ENCODE peak calls at places on chromosomes 6 and 20, in six cellular contexts. X is uterus, G is colonic mucosa, T is fibroblast of lung, L is lower lobe of right lung, F is sigmoid colon. D is an unnamed sample.

GRCh38 chr6:113211185-113211584 is 646.0 kb upstream of the MARCKS start:
- DNase-seq in X (no peak), G (no peak), T (peak), L (no peak), F (no peak), D (no peak)

GRCh38 chr6:11929451-11929850 is 82.7 kb upstream of the HIVEP1 start:
- DNase-seq in X (no peak), G (no peak), T (no peak), L (no peak), F (no peak), D (no peak)

GRCh38 chr6:54747955-54748354 is 98.6 kb upstream of the FAM83B start:
- DNase-seq in X (no peak), G (no peak), T (no peak), L (no peak), F (no peak), D (no peak)

GRCh38 chr6:84449220-84449619 is 221.8 kb upstream of the CEP162 start:
- DNase-seq in X (no peak), G (no peak), T (peak), L (no peak), F (no peak), D (no peak)

GRCh38 chr6:27517928-27518787 is 45.3 kb upstream of the ZNF184 start:
- DNase-seq in X (no peak), G (peak), T (no peak), L (no peak), F (no peak), D (no peak)

GRCh38 chr20:45725134-45725533 is 3.0 kb downstream of the SPINT4 start:
- DNase-seq in X (no peak), G (no peak), T (no peak), L (no peak), F (no peak), D (no peak)

GRCh38 chr20:10716855-10717254 is 43.1 kb upstream of the JAG1 start:
- DNase-seq in X (no peak), G (no peak), T (peak), L (no peak), F (no peak), D (no peak)

GRCh38 chr6:328924-329323 is 36.6 kb downstream of the DUSP22 start:
- DNase-seq in X (no peak), G (no peak), T (no peak), L (no peak), F (peak), D (peak)

GRCh38 chr6:3750324-3751018 is 1.0 kb downstream of the PXDC1 start:
- DNase-seq in X (peak), G (peak), T (peak), L (peak), F (peak), D (no peak)

GRCh38 chr20:48371211-48371610 is 456.6 kb downstream of the PREX1 start:
- DNase-seq in X (no peak), G (no peak), T (no peak), L (no peak), F (no peak), D (no peak)

GRCh38 chr20:61967300-61967699 is 98.4 kb downstream of the TAF4 start:
- DNase-seq in X (no peak), G (no peak), T (no peak), L (no peak), F (peak), D (peak)

GRCh38 chr20:40814328-40814960 is 125.4 kb upstream of the MAFB start:
- DNase-seq in X (no peak), G (no peak), T (no peak), L (no peak), F (no peak), D (peak)

GRCh38 chr6:15493437-15494168 is 169.2 kb downstream of the DTNBP1 start:
- DNase-seq in X (no peak), G (no peak), T (peak), L (no peak), F (no peak), D (no peak)

GRCh38 chr6:135880066-135880972 is 28.8 kb downstream of the PDE7B start:
- DNase-seq in X (no peak), G (peak), T (peak), L (no peak), F (no peak), D (no peak)

GRCh38 chr20:48822879-48823385 is 4.9 kb downstream of the PREX1 start:
- DNase-seq in X (no peak), G (no peak), T (no peak), L (no peak), F (no peak), D (no peak)

GRCh38 chr6:93040375-93040774 is 379.0 kb downstream of the EPHA7 start:
- DNase-seq in X (no peak), G (no peak), T (peak), L (no peak), F (no peak), D (no peak)

GRCh38 chr6:17042422-17043147 is 59.3 kb upstream of the STMND1 start:
- DNase-seq in X (no peak), G (peak), T (peak), L (no peak), F (no peak), D (no peak)

GRCh38 chr6:52285174-52286068 is 879 bp upstream of the MCM3 start:
- DNase-seq in X (no peak), G (no peak), T (no peak), L (no peak), F (no peak), D (no peak)

GRCh38 chr6:5968817-5969726 is 37.7 kb downstream of the NRN1 start:
- DNase-seq in X (no peak), G (no peak), T (peak), L (peak), F (no peak), D (no peak)

GRCh38 chr6:6221829-6222535 is 98.5 kb downstream of the F13A1 start:
- DNase-seq in X (no peak), G (peak), T (no peak), L (no peak), F (no peak), D (no peak)

GRCh38 chr20:38113401-38114325 is 51.4 kb downstream of the TGM2 start:
- DNase-seq in X (no peak), G (peak), T (no peak), L (no peak), F (no peak), D (peak)

GRCh38 chr20:38601216-38602184 is at the start of gene ARHGAP40:
- DNase-seq in X (no peak), G (no peak), T (peak), L (peak), F (no peak), D (peak)

GRCh38 chr6:41653642-41654432 is 15.6 kb downstream of the MDFI start:
- DNase-seq in X (no peak), G (no peak), T (no peak), L (peak), F (no peak), D (no peak)

GRCh38 chr20:23147964-23148720 is 62.0 kb upstream of the CD93 start:
- DNase-seq in X (no peak), G (peak), T (peak), L (peak), F (peak), D (peak)

GRCh38 chr20:63553933-63554290 is at the start of gene FNDC11:
- DNase-seq in X (peak), G (no peak), T (no peak), L (peak), F (no peak), D (no peak)

GRCh38 chr6:138107752-138108592 is 753 bp upstream of the PERP start:
- DNase-seq in X (no peak), G (peak), T (no peak), L (no peak), F (no peak), D (no peak)

GRCh38 chr20:36754656-36755222 is 8.8 kb upstream of the NDRG3 start:
- DNase-seq in X (peak), G (peak), T (peak), L (no peak), F (peak), D (peak)

GRCh38 chr20:62051901-62052255 is 13.8 kb downstream of the TAF4 start:
- DNase-seq in X (no peak), G (no peak), T (no peak), L (peak), F (no peak), D (peak)

GRCh38 chr20:47610247-47610944 is 108.7 kb downstream of the NCOA3 start:
- DNase-seq in X (no peak), G (no peak), T (peak), L (no peak), F (peak), D (no peak)

GRCh38 chr20:63942250-63943006 is 13.8 kb downstream of the UCKL1 start:
- DNase-seq in X (no peak), G (peak), T (peak), L (peak), F (peak), D (peak)

GRCh38 chr20:1817577-1818211 is 77.5 kb upstream of the SIRPA start:
- DNase-seq in X (no peak), G (no peak), T (no peak), L (no peak), F (no peak), D (no peak)

GRCh38 chr6:66210964-66211363 is 503.9 kb upstream of the EYS start:
- DNase-seq in X (no peak), G (no peak), T (no peak), L (no peak), F (no peak), D (no peak)

GRCh38 chr6:109291893-109292292 is 90.4 kb downstream of the CD164 start:
- DNase-seq in X (no peak), G (no peak), T (no peak), L (no peak), F (no peak), D (no peak)
- H3K4me3 ChIP-seq in X (no peak), G (no peak), T (no peak), L (no peak), F (no peak), D (no peak)

GRCh38 chr6:158069800-158070195 is 88.1 kb downstream of the SYNJ2 start:
- DNase-seq in X (no peak), G (no peak), T (peak), L (no peak), F (no peak), D (no peak)

GRCh38 chr6:158067436-158068015 is 85.9 kb downstream of the SYNJ2 start:
- DNase-seq in X (no peak), G (no peak), T (no peak), L (no peak), F (peak), D (no peak)

GRCh38 chr6:158068156-158068892 is 86.7 kb downstream of the SYNJ2 start:
- DNase-seq in X (no peak), G (no peak), T (no peak), L (no peak), F (peak), D (no peak)

GRCh38 chr6:158070513-158070912 is 88.8 kb downstream of the SYNJ2 start:
- DNase-seq in X (no peak), G (no peak), T (no peak), L (no peak), F (no peak), D (no peak)

GRCh38 chr6:158068893-158069799 is 87.5 kb downstream of the SYNJ2 start:
- DNase-seq in X (no peak), G (peak), T (peak), L (peak), F (peak), D (peak)
- H3K27ac ChIP-seq in X (peak), G (peak), T (peak), L (peak), F (no peak), D (peak)

GRCh38 chr6:101088594-101088993 is 207.5 kb upstream of the ASCC3 start:
- DNase-seq in X (no peak), G (no peak), T (no peak), L (no peak), F (no peak), D (no peak)
- TF ChIP-seq CTCF in X (no peak), G (no peak), T (no peak), L (no peak), F (no peak), D (no peak)

GRCh38 chr20:54132612-54133433 is 41.0 kb downstream of the CYP24A1 start:
- DNase-seq in X (peak), G (no peak), T (peak), L (no peak), F (peak), D (peak)
- H3K4me3 ChIP-seq in X (no peak), G (no peak), T (no peak), L (no peak), F (no peak), D (no peak)

GRCh38 chr20:50928469-50928868 is 2.8 kb downstream of the ADNP start:
- DNase-seq in X (no peak), G (no peak), T (no peak), L (no peak), F (no peak), D (no peak)
- H3K27ac ChIP-seq in X (no peak), G (no peak), T (no peak), L (no peak), F (no peak), D (peak)

GRCh38 chr6:35197196-35197595 is 16.6 kb upstream of the SCUBE3 start:
- DNase-seq in X (no peak), G (no peak), T (no peak), L (no peak), F (no peak), D (no peak)

GRCh38 chr6:35191899-35192298 is 21.9 kb upstream of the SCUBE3 start:
- DNase-seq in X (no peak), G (no peak), T (no peak), L (no peak), F (no peak), D (no peak)

GRCh38 chr6:35192301-35192860 is 21.4 kb upstream of the SCUBE3 start:
- DNase-seq in X (no peak), G (no peak), T (no peak), L (no peak), F (no peak), D (no peak)

GRCh38 chr6:35194390-35194789 is 19.4 kb upstream of the SCUBE3 start:
- DNase-seq in X (no peak), G (no peak), T (no peak), L (no peak), F (no peak), D (no peak)

DNA sequence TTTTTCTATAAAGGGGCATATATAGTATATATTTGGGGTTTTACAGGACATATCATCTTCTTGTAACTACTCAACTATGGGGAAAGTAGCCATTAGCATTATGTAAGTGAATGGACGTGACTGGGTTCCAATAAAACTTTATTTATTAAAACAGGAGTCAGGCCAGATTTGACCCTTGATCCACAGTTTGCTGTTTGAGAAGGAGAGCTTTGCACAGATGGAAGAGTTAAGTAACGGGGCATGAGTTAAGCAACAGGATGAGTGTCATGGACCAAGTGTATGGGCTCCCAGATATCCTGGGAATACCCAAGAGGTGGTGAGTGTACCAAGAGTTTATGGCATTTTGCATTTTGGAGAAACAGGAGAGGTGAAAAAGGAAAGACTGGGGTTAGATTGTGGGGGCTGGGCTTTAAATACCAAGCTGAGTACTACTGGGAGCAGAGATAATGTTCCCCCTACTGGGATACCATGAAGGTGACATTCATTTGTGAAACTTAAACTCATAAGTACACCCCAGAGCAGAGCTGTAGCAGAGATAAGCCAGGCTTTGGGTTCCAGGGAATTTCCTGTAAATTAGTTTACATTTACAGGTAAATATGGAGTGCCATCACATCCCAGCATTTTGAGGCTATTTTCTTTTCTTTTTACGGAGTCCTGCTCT is 18.5 kb upstream of the SCUBE3 start:
- DNase-seq in X (no peak), G (no peak), T (no peak), L (no peak), F (no peak), D (no peak)
- TF ChIP-seq CTCF in X (no peak), G (no peak), T (no peak), L (no peak), F (no peak), D (no peak)

GRCh38 chr20:57672164-57672563 is 37.7 kb downstream of the PMEPA1 start:
- DNase-seq in X (no peak), G (no peak), T (peak), L (peak), F (peak), D (no peak)
- H3K4me3 ChIP-seq in X (no peak), G (no peak), T (no peak), L (no peak), F (no peak), D (no peak)

DNA sequence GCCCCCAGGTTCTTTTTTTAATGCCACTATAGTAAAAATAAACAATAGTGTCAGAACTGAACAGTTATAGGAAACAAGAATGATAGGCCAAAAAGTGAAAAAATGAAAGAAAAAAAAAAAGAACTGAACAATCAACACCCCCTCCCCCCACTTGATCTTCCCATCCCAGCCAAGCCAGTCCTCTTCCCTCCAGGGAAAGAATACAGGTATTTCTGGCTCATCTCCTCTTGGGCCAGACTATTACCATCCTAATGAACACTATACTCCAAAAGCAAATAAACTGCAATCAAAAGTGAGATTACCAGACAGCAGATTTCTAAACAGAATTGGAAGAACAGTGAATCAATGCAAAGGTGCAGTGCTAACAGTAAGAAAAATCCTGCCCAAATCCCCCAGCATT is 21.3 kb upstream of the C20orf203 start:
- DNase-seq in X (no peak), G (no peak), T (no peak), L (no peak), F (no peak), D (no peak)
- H3K27ac ChIP-seq in X (no peak), G (no peak), T (no peak), L (no peak), F (no peak), D (no peak)

GRCh38 chr6:32151885-32152311 is at the start of gene PRRT1:
- DNase-seq in X (no peak), G (no peak), T (no peak), L (no peak), F (no peak), D (no peak)

GRCh38 chr6:32154514-32155161 is 697 bp downstream of the PPT2 start:
- DNase-seq in X (peak), G (peak), T (peak), L (peak), F (peak), D (no peak)

GRCh38 chr6:32152414-32153251 is 894 bp upstream of the PRRT1 start:
- DNase-seq in X (no peak), G (no peak), T (peak), L (no peak), F (no peak), D (no peak)

GRCh38 chr6:32153835-32154513 is at the start of gene PPT2:
- DNase-seq in X (peak), G (peak), T (peak), L (peak), F (peak), D (peak)

DNA sequence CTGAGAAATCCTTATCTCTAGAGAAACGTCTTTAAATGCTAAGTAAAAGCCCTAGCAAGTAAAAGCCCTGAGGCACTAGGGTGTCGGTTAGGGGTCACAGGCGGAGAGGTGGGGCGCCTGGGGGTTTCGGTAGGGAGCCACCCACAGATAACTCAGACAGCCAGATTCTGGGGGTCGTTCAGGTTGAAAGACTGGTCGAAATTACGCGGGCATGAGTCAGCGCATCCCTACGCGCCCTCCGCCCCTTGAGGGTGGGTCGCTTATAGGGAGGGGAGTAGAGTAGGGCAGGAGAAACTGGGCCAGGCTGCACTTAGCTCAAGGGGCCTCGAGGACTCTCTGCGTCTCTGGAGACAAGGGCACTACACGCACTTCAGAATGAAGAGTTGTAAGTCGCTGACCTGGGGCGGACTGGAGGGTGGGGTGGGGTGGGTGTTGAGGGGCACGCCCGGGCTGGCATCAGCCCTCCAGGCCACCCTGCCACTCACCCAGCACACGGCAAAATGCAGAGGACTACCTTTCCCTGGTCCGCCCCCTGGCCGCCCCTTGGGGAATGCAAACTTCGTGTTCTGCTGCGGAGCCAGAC is 598 bp upstream of the PPT2 start:
- DNase-seq in X (peak), G (peak), T (peak), L (peak), F (peak), D (no peak)
- TF ChIP-seq CTCF in X (peak), G (no peak), T (peak), L (peak), F (no peak), D (no peak)

D was measured in RWPE2.